ENCODE peak calls at places on chromosomes 6 and 20, in eight cellular contexts. Z is SK-N-SH, I is mammary epithelial cell, K is IMR-90, M is OCI-LY7, J is GM23338, E is PC-3, F is H9. X is an unnamed sample.

GRCh38 chr6:82370788-82371187 is 7.2 kb downstream of the TPBG start:
- DNase-seq in E (no peak), Z (no peak), F (peak), M (no peak), J (peak), I (no peak), K (no peak), X (no peak)

GRCh38 chr6:44285552-44286284 is 15.5 kb downstream of the TMEM151B start:
- DNase-seq in F (no peak), I (no peak), M (no peak), Z (no peak), J (peak), K (peak), E (peak), X (peak)

GRCh38 chr20:60632420-60633262 is 619.4 kb upstream of the CDH4 start:
- DNase-seq in J (no peak), Z (no peak), M (no peak), E (no peak), I (no peak), F (no peak), K (no peak), X (no peak)

GRCh38 chr6:36290668-36291620 is 21.1 kb downstream of the PNPLA1 start:
- DNase-seq in F (no peak), K (no peak), E (peak), M (no peak), I (peak), Z (no peak), J (no peak), X (peak)

GRCh38 chr20:16701296-16701695 is 28.5 kb upstream of the SNRPB2 start:
- DNase-seq in Z (no peak), K (no peak), M (peak), E (peak), J (peak), I (peak), F (peak), X (no peak)

GRCh38 chr6:30067460-30068139 is 602 bp downstream of the PPP1R11 start:
- DNase-seq in Z (peak), K (no peak), F (peak), M (no peak), J (peak), E (no peak), I (no peak), X (no peak)

GRCh38 chr20:45948742-45949541 is 14.5 kb downstream of the PCIF1 start:
- DNase-seq in E (no peak), J (no peak), M (no peak), K (no peak), F (no peak), Z (no peak), I (no peak), X (peak)

GRCh38 chr6:6537488-6537887 is 51.0 kb upstream of the LY86 start:
- DNase-seq in J (no peak), E (no peak), I (no peak), K (no peak), M (no peak), Z (no peak), F (no peak), X (peak)

GRCh38 chr6:13952101-13952500 is 27.3 kb downstream of the RNF182 start:
- DNase-seq in I (no peak), F (no peak), M (no peak), Z (no peak), J (no peak), E (no peak), K (no peak), X (peak)

GRCh38 chr6:77466055-77467028 is 3.1 kb upstream of the HTR1B start:
- DNase-seq in E (peak), F (peak), J (peak), I (peak), K (peak), M (no peak), Z (peak), X (peak)

GRCh38 chr6:21556968-21557721 is 36.4 kb upstream of the SOX4 start:
- DNase-seq in I (no peak), Z (no peak), K (no peak), F (no peak), M (no peak), E (peak), J (no peak), X (no peak)

GRCh38 chr6:37868447-37868825 is 48.9 kb downstream of the ZFAND3 start:
- DNase-seq in E (peak), Z (no peak), K (peak), M (no peak), J (no peak), I (peak), F (no peak), X (peak)

GRCh38 chr20:51500311-51500710 is 42.2 kb downstream of the NFATC2 start:
- DNase-seq in M (peak), F (no peak), Z (no peak), K (no peak), J (no peak), I (peak), E (peak), X (no peak)

GRCh38 chr6:49839162-49839561 is 27.2 kb downstream of the CRISP1 start:
- DNase-seq in I (no peak), F (no peak), M (no peak), E (no peak), Z (no peak), J (no peak), K (no peak), X (no peak)

GRCh38 chr20:34703573-34704176 is 469 bp upstream of the TP53INP2 start:
- DNase-seq in E (peak), K (peak), J (peak), F (no peak), I (peak), M (peak), Z (peak), X (peak)

GRCh38 chr6:160102956-160103824 is 18.4 kb upstream of the SLC22A1 start:
- DNase-seq in I (no peak), Z (peak), K (peak), M (peak), E (peak), J (peak), F (peak), X (peak)

GRCh38 chr20:23420943-23421925 is at the start of gene NAPB:
- DNase-seq in F (peak), Z (peak), I (peak), J (peak), M (peak), E (peak), K (peak), X (peak)

GRCh38 chr20:32672315-32672981 is 1.3 kb downstream of the C20orf203 start:
- DNase-seq in E (no peak), I (no peak), F (no peak), M (peak), J (peak), Z (peak), K (no peak), X (no peak)

GRCh38 chr6:32087574-32088486 is 21.3 kb downstream of the TNXB start:
- DNase-seq in K (peak), Z (peak), I (peak), F (peak), J (peak), E (peak), M (peak), X (peak)

GRCh38 chr6:143279385-143279784 is 171.1 kb downstream of the ADAT2 start:
- DNase-seq in I (peak), K (peak), E (peak), M (peak), J (peak), Z (peak), F (peak), X (no peak)

GRCh38 chr20:14984768-14985622 is 647.6 kb upstream of the FLRT3 start:
- DNase-seq in J (no peak), M (no peak), I (no peak), F (no peak), Z (no peak), E (peak), K (no peak), X (no peak)

GRCh38 chr6:33794910-33795615 is 6.1 kb upstream of the LEMD2 start:
- DNase-seq in F (peak), I (no peak), E (no peak), Z (peak), J (peak), K (no peak), M (no peak), X (peak)

GRCh38 chr6:90025418-90026089 is 131.3 kb downstream of the GJA10 start:
- DNase-seq in J (no peak), F (no peak), I (peak), E (peak), K (peak), Z (peak), M (no peak), X (peak)

GRCh38 chr6:122953766-122954165 is 42.3 kb upstream of the CLVS2 start:
- DNase-seq in Z (no peak), J (no peak), I (peak), M (no peak), F (no peak), E (no peak), K (no peak), X (no peak)

GRCh38 chr6:122184260-122184934 is 215.1 kb upstream of the HSF2 start:
- DNase-seq in K (peak), E (peak), J (no peak), Z (peak), F (no peak), I (peak), M (no peak), X (no peak)

GRCh38 chr6:39050453-39051112 is 2.0 kb downstream of the GLP1R start:
- DNase-seq in J (no peak), Z (no peak), E (no peak), M (no peak), F (no peak), K (no peak), I (peak), X (no peak)

GRCh38 chr20:10673831-10674683 is at the start of gene JAG1:
- DNase-seq in M (peak), F (peak), I (peak), E (peak), J (peak), K (peak), Z (peak), X (peak)

GRCh38 chr6:149127212-149127611 is 190.3 kb upstream of the TAB2 start:
- DNase-seq in M (no peak), K (peak), F (no peak), I (peak), J (no peak), E (peak), Z (no peak), X (no peak)

GRCh38 chr6:32944265-32944664 is 3.4 kb upstream of the HLA-DMB start:
- DNase-seq in F (no peak), I (no peak), Z (no peak), J (no peak), K (no peak), E (no peak), M (peak), X (no peak)

GRCh38 chr6:168043193-168043847 is 35.7 kb downstream of the FRMD1 start:
- DNase-seq in F (no peak), M (no peak), Z (no peak), I (no peak), K (no peak), E (no peak), J (no peak), X (peak)

GRCh38 chr6:130282234-130282995 is 59.7 kb upstream of the SAMD3 start:
- DNase-seq in E (peak), M (peak), J (peak), K (peak), F (no peak), I (peak), Z (peak), X (no peak)

GRCh38 chr6:120604510-120604909 is 729.8 kb downstream of the TBC1D32 start:
- DNase-seq in M (no peak), I (no peak), Z (no peak), J (no peak), K (no peak), F (no peak), E (no peak), X (no peak)

GRCh38 chr6:108732101-108732870 is 115.9 kb upstream of the ARMC2 start:
- DNase-seq in E (peak), Z (no peak), J (no peak), F (peak), I (peak), K (peak), M (no peak), X (peak)

GRCh38 chr20:59351148-59352040 is 51.0 kb downstream of the EDN3 start:
- DNase-seq in M (no peak), Z (no peak), F (no peak), I (no peak), E (peak), K (no peak), J (no peak), X (no peak)

GRCh38 chr6:36249010-36249409 is 20.9 kb upstream of the PNPLA1 start:
- DNase-seq in M (no peak), F (no peak), I (peak), K (peak), E (peak), Z (no peak), J (no peak), X (no peak)

GRCh38 chr20:61331542-61331941 is 79.5 kb downstream of the CDH4 start:
- DNase-seq in F (peak), E (no peak), I (no peak), J (no peak), M (no peak), Z (peak), K (no peak), X (peak)

GRCh38 chr6:166662690-166663089 is 35.6 kb upstream of the RPS6KA2 start:
- DNase-seq in F (no peak), Z (no peak), I (no peak), E (no peak), M (no peak), J (no peak), K (no peak), X (no peak)

GRCh38 chr6:134002821-134003220 is 49.6 kb downstream of the SLC2A12 start:
- DNase-seq in F (no peak), M (no peak), E (no peak), J (no peak), I (peak), Z (no peak), K (peak), X (no peak)

GRCh38 chr6:132084811-132085509 is 133.8 kb upstream of the CCN2 start:
- DNase-seq in K (peak), M (no peak), E (peak), Z (no peak), F (no peak), I (peak), J (no peak), X (peak)
- H3K27ac ChIP-seq in K (peak), M (no peak), E (peak), Z (peak), F (peak), I (no peak), J (no peak), X (peak)

DNA sequence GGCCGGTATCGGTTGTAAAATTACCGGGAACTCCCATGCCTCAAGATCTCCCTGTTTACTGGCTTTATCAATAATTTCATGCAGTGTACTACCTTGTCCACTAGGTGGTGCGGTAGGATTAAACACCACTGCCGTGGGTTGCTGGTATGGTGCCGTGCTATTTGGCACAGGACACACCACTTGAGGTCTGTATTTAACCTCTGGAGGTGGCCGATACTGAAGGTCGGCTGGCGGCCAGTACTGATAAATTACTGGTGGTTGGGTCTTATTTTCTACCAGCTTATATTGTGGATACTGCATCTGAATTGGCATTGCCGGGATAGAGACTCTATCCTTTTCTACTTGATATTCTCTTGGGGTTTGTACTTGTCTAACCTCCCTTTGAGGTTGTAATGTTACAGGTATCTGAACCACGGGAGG is 14.3 kb upstream of the PTCRA start:
- DNase-seq in Z (peak), M (peak), F (peak), J (peak), E (peak), K (peak), I (peak), X (peak)
- H2AFZ ChIP-seq in Z (peak), M (peak), F (no peak), J (no peak), E (peak), K (peak), I (peak), X (peak)

GRCh38 chr6:157034433-157035230 is 257.5 kb downstream of the ARID1B start:
- DNase-seq in I (peak), K (peak), M (peak), J (peak), Z (peak), E (peak), F (no peak), X (no peak)
- TF ChIP-seq CTCF in I (peak), K (peak), M (peak), J (peak), Z (peak), E (peak), F (peak), X (peak)

GRCh38 chr6:80006541-80006940 is 2.1 kb downstream of the TTK start:
- DNase-seq in I (no peak), Z (no peak), K (no peak), M (no peak), F (no peak), J (no peak), E (no peak), X (no peak)

GRCh38 chr6:80004199-80005072 is at the start of gene TTK:
- DNase-seq in E (peak), K (peak), Z (peak), I (peak), F (peak), J (peak), M (peak), X (peak)

GRCh38 chr6:80001337-80001736 is 3.1 kb upstream of the TTK start:
- DNase-seq in J (no peak), F (no peak), I (no peak), E (no peak), Z (no peak), K (no peak), M (no peak), X (no peak)

GRCh38 chr6:80003841-80004198 is 629 bp upstream of the TTK start:
- DNase-seq in J (peak), F (peak), M (no peak), E (no peak), K (no peak), Z (peak), I (no peak), X (peak)

DNA sequence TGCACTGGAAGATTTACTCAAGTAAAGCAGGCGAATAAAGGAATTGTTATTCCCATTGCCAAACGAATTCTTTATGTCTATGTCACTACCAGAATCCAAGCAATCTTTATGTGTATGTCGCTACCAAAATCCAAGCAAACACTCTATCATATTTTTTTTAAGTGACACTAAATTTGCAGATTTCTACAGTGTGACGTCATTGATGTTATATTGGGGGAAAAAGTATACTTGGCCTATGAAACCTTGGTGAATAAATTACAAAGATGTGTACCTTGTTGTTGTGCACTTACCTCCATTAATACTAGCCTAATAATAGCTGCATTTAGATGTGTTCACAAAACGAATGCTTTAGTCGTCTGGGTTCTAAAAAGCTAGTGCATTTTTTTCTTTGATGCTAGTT is 957 bp downstream of the TTK start:
- DNase-seq in F (no peak), Z (no peak), M (no peak), J (no peak), I (no peak), K (no peak), E (no peak), X (no peak)
- H3K27ac ChIP-seq in F (no peak), Z (no peak), M (peak), J (no peak), I (peak), K (no peak), E (no peak), X (no peak)

GRCh38 chr6:162730502-162730901 is 2.7 kb downstream of the PACRG start:
- DNase-seq in M (no peak), I (no peak), J (no peak), E (no peak), Z (no peak), F (no peak), K (no peak), X (no peak)

GRCh38 chr6:162726997-162727346 is 594 bp downstream of the PRKN start:
- DNase-seq in J (no peak), E (peak), F (no peak), M (peak), K (no peak), I (no peak), Z (no peak), X (no peak)

GRCh38 chr6:162727347-162728176 is at the start of the genes PACRG and PRKN:
- DNase-seq in I (peak), Z (peak), E (peak), F (peak), M (peak), K (peak), J (peak), X (peak)

GRCh38 chr6:162728706-162729105 is 932 bp downstream of the PACRG start:
- DNase-seq in M (no peak), K (no peak), Z (no peak), J (no peak), F (no peak), E (no peak), I (no peak), X (no peak)

GRCh38 chr6:162728177-162728571 is 400 bp downstream of the PACRG start:
- DNase-seq in Z (no peak), F (no peak), M (no peak), I (no peak), J (peak), E (no peak), K (no peak), X (no peak)
- H2AFZ ChIP-seq in Z (peak), F (no peak), M (peak), I (peak), J (peak), E (peak), K (peak), X (peak)

DNA sequence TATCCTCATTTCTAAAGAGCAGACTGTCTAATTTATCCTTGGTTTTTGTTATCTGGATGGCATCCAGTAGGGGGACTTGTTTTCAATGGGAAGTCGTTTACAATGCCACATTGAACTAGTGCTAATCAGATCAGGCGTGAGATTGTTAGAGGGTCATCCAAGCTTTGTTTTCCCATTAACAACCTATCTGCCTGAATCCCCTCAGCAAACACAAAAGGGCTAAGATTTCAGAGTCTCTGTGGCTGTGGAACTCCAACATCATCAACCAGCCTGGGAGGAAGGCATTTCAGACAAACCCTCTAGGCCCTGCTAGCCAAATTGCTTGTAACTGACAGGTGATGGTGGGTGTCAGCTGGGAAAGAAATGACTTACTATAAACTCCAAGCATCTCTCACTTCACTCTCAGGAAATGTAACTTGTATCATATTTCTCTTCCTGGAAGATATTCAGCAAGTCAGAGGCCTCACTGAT is 47.7 kb downstream of the COL19A1 start:
- DNase-seq in Z (no peak), I (no peak), F (no peak), E (no peak), M (no peak), K (peak), J (peak), X (no peak)
- TF ChIP-seq CTCF in Z (no peak), I (no peak), F (peak), E (peak), M (no peak), K (peak), J (peak), X (no peak)

GRCh38 chr6:137704802-137705165 is 162.3 kb upstream of the TNFAIP3 start:
- DNase-seq in M (no peak), J (peak), Z (no peak), E (no peak), K (no peak), I (no peak), F (no peak), X (no peak)
- H3K27ac ChIP-seq in M (no peak), J (no peak), Z (no peak), E (no peak), K (no peak), I (no peak), F (no peak), X (no peak)